ENCODE peak calls at places on chromosomes 1 and 21, in seven cellular contexts. V, Z, D, W, I, C and Q are unnamed samples. For H3K27me3 and H3K4me1, the result is how much of the 10 kb centered on the place peaks cover.

GRCh38 chr1:103461171-103462105 is 64.1 kb upstream of the RNPC3 start:
- DNase-seq in V (no peak), Z (no peak), D (no peak), W (no peak), I (no peak), C (peak), Q (no peak)

GRCh38 chr1:5692649-5693048 is 299.6 kb downstream of the NPHP4 start:
- DNase-seq in V (no peak), Z (no peak), D (no peak), W (no peak), I (no peak), C (no peak), Q (no peak)

GRCh38 chr1:68046423-68046822 is 4.0 kb downstream of the DIRAS3 start:
- DNase-seq in V (no peak), Z (no peak), D (no peak), W (no peak), I (no peak), C (no peak), Q (no peak)

GRCh38 chr1:67639336-67639735 is 45.7 kb upstream of the GADD45A start:
- DNase-seq in V (no peak), Z (no peak), D (no peak), W (no peak), I (no peak), C (peak), Q (no peak)

GRCh38 chr1:219554109-219554508 is 58.8 kb downstream of the ZC3H11B start:
- DNase-seq in V (no peak), Z (no peak), D (no peak), W (no peak), I (no peak), C (peak), Q (no peak)

GRCh38 chr1:105608713-105609112 is 1447.8 kb upstream of the PRMT6 start:
- DNase-seq in V (no peak), Z (peak), D (no peak), W (no peak), I (no peak), C (no peak), Q (no peak)

GRCh38 chr1:23402286-23403037 is 22.1 kb downstream of the TCEA3 start:
- DNase-seq in V (no peak), Z (no peak), D (no peak), W (no peak), I (no peak), C (no peak), Q (peak)

GRCh38 chr1:179141592-179142244 is 59.8 kb downstream of the TOR3A start:
- DNase-seq in V (no peak), Z (no peak), D (no peak), W (no peak), I (no peak), C (peak), Q (no peak)

GRCh38 chr1:11797525-11798216 is 8.1 kb downstream of the MTHFR start:
- DNase-seq in V (no peak), Z (no peak), D (no peak), W (peak), I (no peak), C (peak), Q (no peak)

GRCh38 chr1:225735252-225736149 is 42.1 kb upstream of the SRP9 start:
- DNase-seq in V (peak), Z (peak), D (no peak), W (peak), I (peak), C (peak), Q (peak)

GRCh38 chr1:21511579-21512522 is 2.6 kb downstream of the ALPL start:
- DNase-seq in V (no peak), Z (no peak), D (no peak), W (peak), I (peak), C (peak), Q (peak)

GRCh38 chr1:179083031-179083345 is 1.1 kb downstream of the TOR3A start:
- DNase-seq in V (no peak), Z (no peak), D (no peak), W (no peak), I (no peak), C (peak), Q (no peak)

GRCh38 chr1:1155258-1155657 is 18.4 kb upstream of the TTLL10 start:
- DNase-seq in V (no peak), Z (no peak), D (no peak), W (no peak), I (no peak), C (no peak), Q (no peak)

GRCh38 chr1:242690849-242691602 is 166.5 kb upstream of the PLD5 start:
- DNase-seq in V (no peak), Z (no peak), D (no peak), W (no peak), I (no peak), C (no peak), Q (no peak)

GRCh38 chr1:221663321-221663720 is 78.6 kb downstream of the DUSP10 start:
- DNase-seq in V (no peak), Z (no peak), D (no peak), W (no peak), I (no peak), C (peak), Q (no peak)

GRCh38 chr1:3581296-3581695 is 30.0 kb downstream of the MEGF6 start:
- DNase-seq in V (no peak), Z (no peak), D (no peak), W (no peak), I (no peak), C (peak), Q (no peak)

GRCh38 chr1:203569490-203570318 is 56.9 kb upstream of the ATP2B4 start:
- DNase-seq in V (no peak), Z (peak), D (no peak), W (no peak), I (no peak), C (peak), Q (no peak)

GRCh38 chr1:16038620-16038912 is 5.0 kb upstream of the CLCNKB start:
- DNase-seq in V (no peak), Z (peak), D (no peak), W (no peak), I (no peak), C (no peak), Q (no peak)

GRCh38 chr1:20090641-20091040 is 20.6 kb downstream of the PLA2G5 start:
- DNase-seq in V (no peak), Z (no peak), D (no peak), W (no peak), I (peak), C (no peak), Q (no peak)

GRCh38 chr21:36551731-36552457 is 72.0 kb upstream of the CLDN14 start:
- DNase-seq in V (no peak), Z (no peak), D (no peak), W (no peak), I (no peak), C (peak), Q (no peak)

GRCh38 chr21:35227774-35228173 is 178.7 kb upstream of the RUNX1 start:
- DNase-seq in V (no peak), Z (no peak), D (no peak), W (no peak), I (peak), C (no peak), Q (no peak)

GRCh38 chr1:229279242-229279641 is 8.3 kb downstream of the RAB4A start:
- DNase-seq in V (no peak), Z (no peak), D (no peak), W (no peak), I (no peak), C (no peak), Q (no peak)

GRCh38 chr1:240705584-240705983 is 93.6 kb upstream of the GREM2 start:
- DNase-seq in V (no peak), Z (no peak), D (no peak), W (no peak), I (no peak), C (no peak), Q (no peak)

GRCh38 chr1:73673980-73674379 is 524.0 kb downstream of the LRRIQ3 start:
- DNase-seq in V (no peak), Z (no peak), D (no peak), W (no peak), I (no peak), C (no peak), Q (no peak)

GRCh38 chr1:239909894-239910293 is 181.8 kb upstream of the FMN2 start:
- DNase-seq in V (no peak), Z (no peak), D (no peak), W (no peak), I (peak), C (peak), Q (peak)

GRCh38 chr1:59072017-59072947 is 224.6 kb upstream of the FGGY start:
- DNase-seq in V (no peak), Z (no peak), D (peak), W (no peak), I (no peak), C (peak), Q (no peak)

GRCh38 chr1:159580340-159580739 is 7.3 kb upstream of the APCS start:
- DNase-seq in V (no peak), Z (no peak), D (no peak), W (no peak), I (no peak), C (no peak), Q (no peak)

GRCh38 chr1:89310505-89310904 is 37.8 kb upstream of the GBP5 start:
- DNase-seq in V (no peak), Z (no peak), D (no peak), W (no peak), I (no peak), C (peak), Q (no peak)

GRCh38 chr1:4171480-4172450 is 271.7 kb upstream of the C1orf174 start:
- DNase-seq in V (no peak), Z (no peak), D (peak), W (no peak), I (no peak), C (no peak), Q (no peak)

GRCh38 chr1:1371741-1372711 is 3.0 kb downstream of the AURKAIP1 start:
- DNase-seq in V (peak), Z (no peak), D (peak), W (no peak), I (peak), C (peak), Q (peak)

GRCh38 chr1:14522331-14523241 is 75.9 kb upstream of the KAZN start:
- DNase-seq in V (no peak), Z (no peak), D (peak), W (peak), I (peak), C (peak), Q (no peak)

GRCh38 chr21:29546071-29546470 is 247.3 kb downstream of the BACH1 start:
- DNase-seq in V (no peak), Z (no peak), D (no peak), W (no peak), I (no peak), C (peak), Q (no peak)

GRCh38 chr1:244163861-244164562 is 112.9 kb downstream of the ZBTB18 start:
- DNase-seq in V (peak), Z (peak), D (peak), W (peak), I (no peak), C (peak), Q (no peak)

GRCh38 chr1:116490588-116490987 is 80.2 kb downstream of the CD58 start:
- DNase-seq in V (no peak), Z (no peak), D (no peak), W (no peak), I (no peak), C (no peak), Q (no peak)

GRCh38 chr1:116493484-116494350 is 77.1 kb downstream of the CD58 start:
- DNase-seq in V (no peak), Z (no peak), D (no peak), W (no peak), I (no peak), C (no peak), Q (no peak)

GRCh38 chr1:116494351-116494692 is 76.5 kb downstream of the CD58 start:
- DNase-seq in V (no peak), Z (no peak), D (peak), W (no peak), I (no peak), C (no peak), Q (no peak)

GRCh38 chr1:116493036-116493435 is 77.8 kb downstream of the CD58 start:
- DNase-seq in V (no peak), Z (no peak), D (no peak), W (no peak), I (no peak), C (no peak), Q (no peak)

DNA sequence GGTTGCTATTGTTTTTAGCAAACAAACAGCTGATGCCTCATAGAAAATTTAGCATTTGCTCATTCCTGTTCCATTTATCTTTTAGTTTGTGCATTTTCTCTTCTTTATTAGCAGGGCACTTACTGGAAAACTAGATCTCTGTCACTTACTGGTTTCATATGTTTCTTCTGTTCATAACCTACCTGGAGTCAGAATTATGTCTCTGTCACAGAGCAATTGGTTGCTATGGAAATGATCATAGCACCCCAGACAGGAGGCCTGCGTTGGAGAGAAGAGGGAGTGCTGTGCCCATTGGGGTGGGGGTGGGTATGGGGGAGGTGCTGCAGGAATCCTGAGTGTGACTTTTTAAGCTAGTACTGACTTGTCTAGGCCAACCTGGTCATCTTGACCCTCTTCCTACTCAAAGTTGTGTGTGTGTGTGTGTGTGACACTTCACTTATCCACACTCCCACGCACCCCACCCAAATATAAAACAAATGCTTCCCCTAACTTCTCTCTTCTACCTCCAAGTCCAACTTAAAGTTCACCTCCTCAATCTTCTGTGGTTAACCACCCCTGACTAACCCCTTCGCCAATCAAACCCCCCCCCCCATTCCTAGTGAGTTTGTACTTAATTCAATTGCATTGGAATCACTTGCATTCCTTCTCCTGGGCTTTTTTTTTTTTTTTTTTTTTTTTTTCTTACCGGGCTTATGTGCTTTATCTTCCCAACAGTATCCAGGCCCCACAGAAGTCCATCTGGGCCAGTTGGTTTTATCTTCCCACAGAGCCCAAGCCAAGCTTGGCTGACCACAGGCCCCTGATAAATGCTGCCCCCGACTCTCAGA is 78.6 kb downstream of the CD58 start:
- DNase-seq in V (no peak), Z (no peak), D (no peak), W (no peak), I (no peak), C (peak), Q (no peak)
- TF ChIP-seq CTCF in V (no peak), Z (no peak), D (no peak), W (no peak), I (no peak), C (no peak), Q (no peak)

GRCh38 chr1:209530990-209531389 is 52.5 kb upstream of the CAMK1G start:
- DNase-seq in V (no peak), Z (no peak), D (no peak), W (no peak), I (no peak), C (no peak), Q (no peak)
- H3K27me3 ChIP-seq in V (under half), Z (under half), D (under half), W (under half), I (under half), C (under half), Q (under half)

GRCh38 chr1:94661431-94661830 is 119.9 kb upstream of the F3 start:
- DNase-seq in V (no peak), Z (no peak), D (no peak), W (no peak), I (no peak), C (no peak), Q (no peak)
- H3K4me1 ChIP-seq in V (under half), Z (under half), D (under half), W (under half), I (under half), C (under half), Q (under half)

GRCh38 chr21:38380391-38381137 is 117.7 kb downstream of the ERG start:
- DNase-seq in V (no peak), Z (no peak), D (no peak), W (no peak), I (no peak), C (peak), Q (no peak)
- TF ChIP-seq CTCF in V (no peak), Z (peak), D (peak), W (no peak), I (no peak), C (peak), Q (no peak)

GRCh38 chr21:33020558-33021100 is 5.1 kb upstream of the OLIG2 start:
- DNase-seq in V (no peak), Z (no peak), D (no peak), W (no peak), I (no peak), C (no peak), Q (no peak)
- H3K27me3 ChIP-seq in V (under half), Z (under half), D (half or more), W (under half), I (under half), C (half or more), Q (half or more)

GRCh38 chr1:53549287-53549686 is 90.1 kb downstream of the DMRTB1 start:
- DNase-seq in V (no peak), Z (no peak), D (no peak), W (no peak), I (no peak), C (peak), Q (no peak)

GRCh38 chr1:53546409-53547155 is 87.4 kb downstream of the DMRTB1 start:
- DNase-seq in V (no peak), Z (no peak), D (no peak), W (no peak), I (no peak), C (no peak), Q (peak)

GRCh38 chr1:53548031-53548491 is 88.9 kb downstream of the DMRTB1 start:
- DNase-seq in V (no peak), Z (no peak), D (peak), W (no peak), I (no peak), C (no peak), Q (peak)

GRCh38 chr1:53545663-53546408 is 86.6 kb downstream of the DMRTB1 start:
- DNase-seq in V (no peak), Z (no peak), D (no peak), W (peak), I (peak), C (no peak), Q (peak)

DNA sequence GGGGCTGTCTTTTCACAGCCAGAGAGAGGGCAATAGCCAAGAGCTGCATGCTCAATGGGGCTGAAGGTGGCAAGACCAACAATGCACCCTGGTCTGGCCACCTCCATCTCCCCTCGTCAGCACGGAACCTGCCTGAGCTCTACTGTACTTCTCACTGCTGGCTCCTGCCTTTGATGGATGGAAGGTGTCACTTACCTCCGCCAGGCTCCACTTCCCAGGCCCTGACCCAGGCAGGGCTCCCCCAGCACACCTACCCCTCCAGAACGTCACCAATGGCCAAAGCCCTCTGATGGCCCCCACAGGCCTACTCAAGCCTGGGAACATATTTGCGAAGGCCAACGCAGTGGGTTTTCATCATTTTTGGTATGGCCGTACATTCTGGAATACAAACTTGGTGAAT is 88.1 kb downstream of the DMRTB1 start:
- DNase-seq in V (no peak), Z (no peak), D (no peak), W (no peak), I (no peak), C (no peak), Q (peak)
- H3K4me1 ChIP-seq in V (under half), Z (under half), D (under half), W (under half), I (under half), C (under half), Q (under half)

DNA sequence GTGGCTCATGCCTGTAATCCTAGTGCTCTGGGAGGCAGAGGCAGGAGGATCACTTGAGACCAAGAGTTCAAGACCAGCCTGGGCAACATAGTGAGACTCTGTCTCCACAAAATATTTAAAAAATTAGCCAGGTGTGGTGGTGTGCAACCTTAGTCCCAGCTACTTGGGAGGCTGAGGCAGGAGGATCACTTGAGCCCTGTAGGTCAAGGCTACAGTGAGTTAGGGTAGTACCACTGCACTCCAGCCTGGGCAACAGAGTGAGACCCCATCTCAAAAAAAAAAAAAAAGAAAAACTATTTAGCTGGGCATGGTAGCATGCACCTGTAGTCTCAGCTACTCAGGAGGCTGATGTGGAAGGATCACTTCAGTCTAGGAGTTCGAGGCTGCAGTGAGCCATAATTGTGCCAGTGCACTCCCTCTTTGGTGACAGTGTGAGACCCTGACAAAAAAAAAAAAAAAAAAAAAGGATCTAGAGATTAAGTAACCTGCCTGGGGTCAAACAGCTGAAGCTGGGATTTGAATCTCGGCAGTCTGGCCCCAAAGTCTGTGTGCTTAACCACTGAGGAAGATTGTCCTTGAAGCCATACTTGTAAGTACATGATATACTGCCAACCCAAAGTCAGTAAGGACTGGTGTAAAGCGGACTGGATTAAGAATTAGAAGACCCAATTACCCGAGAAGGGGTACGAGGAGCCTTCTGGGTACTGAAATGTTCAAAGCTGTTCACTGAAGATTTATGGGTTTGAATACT is 31.8 kb downstream of the LRRN2 start:
- DNase-seq in V (no peak), Z (no peak), D (no peak), W (no peak), I (no peak), C (no peak), Q (no peak)
- TF ChIP-seq CTCF in V (no peak), Z (no peak), D (no peak), W (no peak), I (no peak), C (no peak), Q (no peak)